ENCODE peak calls at places on chromosome 17, in six cellular contexts. U is 8988T; F is activated naive CD4-positive, alpha-beta T cell treated with anti-CD3 and anti-CD28 coated beads, Interleukin-2, amount 10 ng/mL, durations not matched to agents 7 days and 5 days; V is effector CD8-positive, alpha-beta T cell; X is mesothelial cell of epicardium; J is GM13977. A is an unnamed sample.

GRCh38 chr17:81003711-81004335 is 12.2 kb downstream of the CHMP6 start:
- DNase-seq in U (no peak), F (peak; percentile 38), V (no peak), X (no peak), J (peak; percentile 46), A (peak; percentile 32)

GRCh38 chr17:73423806-73424205 is 112.0 kb upstream of the CDC42EP4 start:
- DNase-seq in U (no peak), F (no peak), V (no peak), X (no peak), J (no peak), A (no peak)

GRCh38 chr17:69608114-69608513 is 193.6 kb downstream of the MAP2K6 start:
- DNase-seq in U (no peak), F (no peak), V (no peak), X (no peak), J (no peak), A (no peak)

GRCh38 chr17:5203908-5204294 is 12.2 kb upstream of the ZNF594 start:
- DNase-seq in U (no peak), F (no peak), V (no peak), X (no peak), J (no peak), A (peak; percentile 10)

GRCh38 chr17:31144427-31144826 is 49.6 kb downstream of the NF1 start:
- DNase-seq in U (no peak), F (no peak), V (no peak), X (no peak), J (no peak), A (no peak)

GRCh38 chr17:36940313-36941264 is 3.3 kb downstream of the LHX1 start:
- DNase-seq in U (no peak), F (no peak), V (no peak), X (no peak), J (no peak), A (no peak)

GRCh38 chr17:43576563-43577229 is 30.6 kb upstream of the ETV4 start:
- DNase-seq in U (no peak), F (peak; percentile 75), V (peak; percentile 38), X (peak; percentile 51), J (peak; percentile 67), A (peak; percentile 72)

GRCh38 chr17:81063488-81064093 is 28.6 kb downstream of the BAIAP2 start:
- DNase-seq in U (no peak), F (no peak), V (no peak), X (no peak), J (no peak), A (no peak)

GRCh38 chr17:18270851-18271170 is 10.3 kb downstream of the MIEF2 start:
- DNase-seq in U (no peak), F (no peak), V (no peak), X (no peak), J (no peak), A (no peak)

GRCh38 chr17:67290244-67290993 is 45.4 kb upstream of the HELZ start:
- DNase-seq in U (no peak), F (no peak), V (no peak), X (no peak), J (no peak), A (no peak)

GRCh38 chr17:6353161-6353560 is 81.8 kb downstream of the AIPL1 start:
- DNase-seq in U (no peak), F (no peak), V (no peak), X (no peak), J (no peak), A (no peak)

GRCh38 chr17:56913000-56913866 is 616 bp downstream of the TRIM25 start:
- DNase-seq in U (no peak), F (no peak), V (no peak), X (peak; percentile 29), J (no peak), A (peak; percentile 25)

GRCh38 chr17:149231-149630 is 11.9 kb downstream of the SCGB1C2 start:
- DNase-seq in U (no peak), F (no peak), V (no peak), X (no peak), J (no peak), A (no peak)

GRCh38 chr17:28783161-28783560 is 39.4 kb downstream of the TRAF4 start:
- DNase-seq in U (no peak), F (no peak), V (no peak), X (no peak), J (no peak), A (no peak)

GRCh38 chr17:15456972-15457722 is 10.3 kb downstream of the CDRT4 start:
- DNase-seq in U (no peak), F (no peak), V (no peak), X (no peak), J (no peak), A (peak; percentile 28)

GRCh38 chr17:38568274-38568673 is 37.5 kb downstream of the SRCIN1 start:
- DNase-seq in U (no peak), F (no peak), V (no peak), X (no peak), J (no peak), A (no peak)

GRCh38 chr17:61581611-61582349 is 9.2 kb downstream of the NACA2 start:
- DNase-seq in U (no peak), F (no peak), V (no peak), X (no peak), J (no peak), A (no peak)

GRCh38 chr17:50146927-50147640 is 3.4 kb downstream of the PPP1R9B start:
- DNase-seq in U (no peak), F (no peak), V (no peak), X (no peak), J (no peak), A (no peak)

GRCh38 chr17:9821921-9822320 is at the start of gene GSG1L2:
- DNase-seq in U (no peak), F (no peak), V (no peak), X (no peak), J (no peak), A (no peak)

GRCh38 chr17:81073967-81074366 is 39.0 kb downstream of the BAIAP2 start:
- DNase-seq in U (no peak), F (no peak), V (no peak), X (no peak), J (no peak), A (no peak)

GRCh38 chr17:29665480-29665807 is 42.7 kb upstream of the CORO6 start:
- DNase-seq in U (no peak), F (no peak), V (no peak), X (no peak), J (no peak), A (no peak)

GRCh38 chr17:1398028-1398427 is 2.0 kb downstream of the YWHAE start:
- DNase-seq in U (no peak), F (no peak), V (no peak), X (no peak), J (no peak), A (no peak)

GRCh38 chr17:4073983-4074830 is 68.6 kb downstream of the ZZEF1 start:
- DNase-seq in U (no peak), F (no peak), V (no peak), X (no peak), J (peak; percentile 88), A (no peak)

GRCh38 chr17:13600475-13601316 is 1.0 kb downstream of the HS3ST3A1 start:
- DNase-seq in U (no peak), F (no peak), V (no peak), X (no peak), J (no peak), A (no peak)

GRCh38 chr17:19502517-19502916 is 31.1 kb upstream of the SLC47A1 start:
- DNase-seq in U (no peak), F (no peak), V (no peak), X (no peak), J (no peak), A (no peak)

GRCh38 chr17:68694791-68695485 is 93.8 kb upstream of the FAM20A start:
- DNase-seq in U (no peak), F (no peak), V (no peak), X (no peak), J (no peak), A (no peak)

GRCh38 chr17:73720187-73720834 is 76.1 kb upstream of the SDK2 start:
- DNase-seq in U (no peak), F (peak; percentile 80), V (no peak), X (no peak), J (no peak), A (no peak)

GRCh38 chr17:45578516-45579455 is 88.3 kb upstream of the PLEKHM1 start:
- DNase-seq in U (no peak), F (no peak), V (no peak), X (no peak), J (no peak), A (no peak)

GRCh38 chr17:13922885-13923284 is 146.4 kb upstream of the COX10 start:
- DNase-seq in U (no peak), F (no peak), V (no peak), X (no peak), J (no peak), A (no peak)

GRCh38 chr17:30969989-30970680 is 704 bp upstream of the RNF135 start:
- DNase-seq in U (no peak), F (peak; percentile 35), V (no peak), X (no peak), J (peak; percentile 57), A (peak; percentile 60)

GRCh38 chr17:50893183-50893993 is 27.2 kb upstream of the TOB1 start:
- DNase-seq in U (no peak), F (no peak), V (no peak), X (no peak), J (no peak), A (no peak)

GRCh38 chr17:49739662-49740271 is 24.2 kb downstream of the FAM117A start:
- DNase-seq in U (no peak), F (peak; percentile 95), V (peak; percentile 83), X (no peak), J (peak; percentile 49), A (peak; percentile 30)

GRCh38 chr17:27242951-27243350 is 51.0 kb upstream of the WSB1 start:
- DNase-seq in U (no peak), F (no peak), V (no peak), X (no peak), J (no peak), A (no peak)

GRCh38 chr17:40568074-40568836 is 3.0 kb upstream of the CCR7 start:
- DNase-seq in U (no peak), F (no peak), V (no peak), X (no peak), J (no peak), A (no peak)